ENCODE peak calls at places on chromosome 15, in four cellular contexts. O, L, I and A are unnamed samples.

GRCh38 chr15:89371145-89372044 is 36.8 kb upstream of the POLG start:
- DNase-seq in O (no peak), L (no peak), I (peak; percentile 46), A (peak; percentile 47)

GRCh38 chr15:88440021-88440420 is 27.2 kb downstream of the MRPL46 start:
- DNase-seq in O (peak; percentile 18), L (no peak), I (no peak), A (no peak)

GRCh38 chr15:45522179-45522930 is at the start of gene SLC30A4:
- DNase-seq in O (peak; percentile 40), L (peak; percentile 9), I (peak; percentile 60), A (peak; percentile 44)

GRCh38 chr15:69055251-69055650 is 40.8 kb downstream of the NOX5 start:
- DNase-seq in O (no peak), L (no peak), I (no peak), A (no peak)

GRCh38 chr15:85745525-85745924 is 49.2 kb downstream of the KLHL25 start:
- DNase-seq in O (no peak), L (no peak), I (no peak), A (no peak)

GRCh38 chr15:34161329-34161953 is 48.5 kb downstream of the KATNBL1 start:
- DNase-seq in O (peak; percentile 10), L (no peak), I (peak; percentile 53), A (peak; percentile 36)

GRCh38 chr15:63983071-63983711 is 63.1 kb downstream of the DAPK2 start:
- DNase-seq in O (peak; percentile 19), L (no peak), I (no peak), A (peak; percentile 37)

GRCh38 chr15:60573936-60574335 is 95.0 kb upstream of the ICE2 start:
- DNase-seq in O (no peak), L (no peak), I (no peak), A (no peak)

GRCh38 chr15:98517051-98517450 is 131.3 kb upstream of the IGF1R start:
- DNase-seq in O (no peak), L (no peak), I (no peak), A (no peak)

GRCh38 chr15:90497912-90498311 is 31.8 kb upstream of the CRTC3 start:
- DNase-seq in O (no peak), L (no peak), I (no peak), A (peak; percentile 33)

GRCh38 chr15:25724899-25725298 is 138.2 kb downstream of the ATP10A start:
- DNase-seq in O (no peak), L (no peak), I (no peak), A (no peak)

GRCh38 chr15:51863131-51863530 is 33.7 kb downstream of the TMOD3 start:
- DNase-seq in O (no peak), L (no peak), I (no peak), A (no peak)

GRCh38 chr15:69039516-69040225 is 25.2 kb downstream of the NOX5 start:
- DNase-seq in O (no peak), L (no peak), I (no peak), A (no peak)

GRCh38 chr15:25717116-25717755 is 145.9 kb downstream of the ATP10A start:
- DNase-seq in O (no peak), L (no peak), I (no peak), A (no peak)

GRCh38 chr15:48040166-48040817 is 80.5 kb upstream of the SLC24A5 start:
- DNase-seq in O (peak; percentile 14), L (no peak), I (no peak), A (no peak)

GRCh38 chr15:61459785-61460707 is 230.9 kb upstream of the RORA start:
- DNase-seq in O (no peak), L (no peak), I (no peak), A (no peak)

DNA sequence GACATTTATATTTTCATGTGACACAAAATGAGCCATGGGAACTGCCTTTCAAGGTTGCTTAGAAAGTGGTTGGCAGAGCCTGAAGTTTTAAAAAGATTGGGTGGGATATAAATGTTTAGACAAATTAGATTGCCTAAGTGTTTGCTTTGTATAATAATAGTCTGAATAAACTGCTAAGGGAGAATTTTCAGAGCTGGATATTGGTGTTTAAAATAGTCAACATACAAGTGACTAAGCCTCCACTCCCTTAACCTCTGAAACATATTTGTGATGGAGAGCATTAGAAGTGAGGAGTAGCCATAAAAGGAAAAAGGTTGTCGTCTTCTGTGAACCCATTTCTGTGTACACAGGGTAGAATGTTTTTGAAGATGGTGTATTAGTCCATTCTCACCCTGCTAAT is 201.6 kb downstream of the THSD4 start:
- DNase-seq in O (no peak), L (no peak), I (no peak), A (no peak)
- H3K4ac ChIP-seq in O (no peak overlapping the region), L (no peak overlapping the region), I (no peak overlapping the region), A (no peak overlapping the region)

GRCh38 chr15:82647045-82647834 is at the start of gene CPEB1:
- DNase-seq in O (peak; percentile 32), L (no peak), I (no peak), A (peak; percentile 52)

GRCh38 chr15:82641129-82641798 is 5.9 kb downstream of the CPEB1 start:
- DNase-seq in O (peak; percentile 49), L (no peak), I (no peak), A (no peak)

GRCh38 chr15:82646250-82647044 is 716 bp downstream of the CPEB1 start:
- DNase-seq in O (peak; percentile 44), L (no peak), I (no peak), A (peak; percentile 76)

GRCh38 chr15:82642656-82643055 is 4.5 kb downstream of the CPEB1 start:
- DNase-seq in O (no peak), L (no peak), I (no peak), A (no peak)

DNA sequence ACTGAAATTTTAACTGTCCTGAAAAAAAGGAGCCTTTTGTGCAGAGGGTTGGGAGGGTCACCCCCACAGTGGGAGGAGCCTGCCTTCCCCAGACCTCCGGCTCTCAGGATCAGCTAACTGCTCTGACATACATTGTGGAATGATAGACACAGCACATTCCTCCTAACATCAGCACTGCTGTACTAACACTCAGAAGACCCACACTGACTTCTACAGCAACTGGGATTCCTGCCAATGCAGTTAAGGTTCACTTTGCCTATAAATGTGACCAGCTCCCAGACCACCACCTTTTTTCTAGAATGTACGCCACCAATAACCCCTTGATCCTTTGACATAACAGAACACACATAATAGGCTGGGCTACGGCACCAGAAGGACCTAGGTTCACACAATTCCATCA is 3.2 kb downstream of the CPEB1 start:
- DNase-seq in O (no peak), L (no peak), I (no peak), A (no peak)
- H3K79me2 ChIP-seq in O (no peaks in the 10 kb centered on the region), L (no peaks in the 10 kb centered on the region), I (no peaks in the 10 kb centered on the region), A (no peaks in the 10 kb centered on the region)

GRCh38 chr15:67509918-67510317 is 11.0 kb upstream of the C15orf61 start:
- DNase-seq in O (no peak), L (no peak), I (no peak), A (no peak)

GRCh38 chr15:67512933-67513714 is 7.8 kb upstream of the C15orf61 start:
- DNase-seq in O (no peak), L (no peak), I (no peak), A (no peak)

GRCh38 chr15:67512140-67512539 is 8.8 kb upstream of the C15orf61 start:
- DNase-seq in O (no peak), L (no peak), I (no peak), A (no peak)

GRCh38 chr15:67510597-67511225 is 10.2 kb upstream of the C15orf61 start:
- DNase-seq in O (no peak), L (no peak), I (no peak), A (no peak)

GRCh38 chr15:67511606-67512005 is 9.3 kb upstream of the C15orf61 start:
- DNase-seq in O (no peak), L (no peak), I (no peak), A (no peak)
- H3K4ac ChIP-seq in O (no peak overlapping the region), L (no peak overlapping the region), I (no peak overlapping the region), A (no peak overlapping the region)

GRCh38 chr15:57079907-57080750 is 161.7 kb downstream of the TCF12 start:
- DNase-seq in O (peak; percentile 65), L (no peak), I (no peak), A (no peak)
- H3K79me2 ChIP-seq in O (peaks cover 3% of the 10 kb centered on the region), L (peaks cover 58% of the 10 kb centered on the region), I (peaks cover 2% of the 10 kb centered on the region), A (no peaks in the 10 kb centered on the region)